ENCODE peak calls at places on chromosomes 2 and 18, in nine cellular contexts. A is fibroblast of mammary gland, G is PC-9, X is heart left ventricle, W is Karpas-422, Y is GM12865, E is skeletal muscle cell, Z is coronary artery, P is lung. T is an unnamed sample.

GRCh38 chr2:179106342-179107178 is 56.6 kb upstream of the CCDC141 start:
- DNase-seq in A (peak), G (peak), X (peak), W (no peak), Y (peak), E (peak), Z (no peak), P (peak), T (peak)

GRCh38 chr2:195456765-195457164 is 200.3 kb upstream of the SLC39A10 start:
- DNase-seq in A (no peak), G (no peak), X (no peak), W (no peak), Y (no peak), E (no peak), Z (no peak), P (no peak), T (no peak)

GRCh38 chr18:69647695-69648094 is 247.0 kb downstream of the DOK6 start:
- DNase-seq in A (no peak), G (no peak), X (no peak), W (no peak), Y (no peak), E (no peak), Z (no peak), P (no peak), T (no peak)

GRCh38 chr2:240999873-241000541 is 1.6 kb downstream of the SNED1 start:
- DNase-seq in A (no peak), G (no peak), X (peak), W (no peak), Y (no peak), E (no peak), Z (peak), P (peak), T (no peak)

GRCh38 chr2:163369111-163369510 is 366.7 kb downstream of the FIGN start:
- DNase-seq in A (no peak), G (no peak), X (no peak), W (no peak), Y (no peak), E (no peak), Z (no peak), P (no peak), T (no peak)

GRCh38 chr18:59047992-59048363 is 91.7 kb upstream of the SEC11C start:
- DNase-seq in A (no peak), G (no peak), X (no peak), W (no peak), Y (no peak), E (no peak), Z (no peak), P (no peak), T (no peak)

GRCh38 chr2:178845565-178846457 is 38.6 kb upstream of the TTN start:
- DNase-seq in A (peak), G (no peak), X (no peak), W (no peak), Y (no peak), E (peak), Z (no peak), P (no peak), T (no peak)

GRCh38 chr2:152499411-152499810 is 164.4 kb downstream of the FMNL2 start:
- DNase-seq in A (peak), G (no peak), X (no peak), W (no peak), Y (peak), E (no peak), Z (no peak), P (no peak), T (no peak)

GRCh38 chr2:79855264-79856006 is 342.6 kb downstream of the CTNNA2 start:
- DNase-seq in A (peak), G (no peak), X (no peak), W (peak), Y (no peak), E (no peak), Z (no peak), P (no peak), T (no peak)

GRCh38 chr2:119517433-119517832 is 6.8 kb downstream of the SCTR start:
- DNase-seq in A (peak), G (no peak), X (peak), W (peak), Y (peak), E (peak), Z (no peak), P (peak), T (peak)

GRCh38 chr2:227188292-227188691 is 23.9 kb downstream of the COL4A3 start:
- DNase-seq in A (peak), G (no peak), X (peak), W (no peak), Y (peak), E (peak), Z (no peak), P (peak), T (peak)

GRCh38 chr18:24397131-24397693 is 412 bp downstream of the OSBPL1A start:
- DNase-seq in A (peak), G (peak), X (peak), W (no peak), Y (peak), E (peak), Z (no peak), P (peak), T (peak)

GRCh38 chr2:95374451-95374915 is 28.0 kb upstream of the FAHD2A start:
- DNase-seq in A (no peak), G (no peak), X (no peak), W (no peak), Y (no peak), E (no peak), Z (peak), P (no peak), T (no peak)

GRCh38 chr2:88074854-88075292 is 7.2 kb downstream of the SMYD1 start:
- DNase-seq in A (peak), G (peak), X (no peak), W (no peak), Y (no peak), E (peak), Z (no peak), P (no peak), T (peak)

GRCh38 chr2:10658041-10658913 is 31.5 kb downstream of the NOL10 start:
- DNase-seq in A (peak), G (peak), X (no peak), W (no peak), Y (no peak), E (peak), Z (no peak), P (no peak), T (peak)

GRCh38 chr18:31954349-31954748 is 11.4 kb upstream of the TRAPPC8 start:
- DNase-seq in A (peak), G (no peak), X (no peak), W (no peak), Y (no peak), E (peak), Z (no peak), P (no peak), T (peak)

GRCh38 chr18:74598350-74599001 is 806 bp downstream of the ZNF407 start:
- DNase-seq in A (peak), G (no peak), X (peak), W (peak), Y (peak), E (no peak), Z (no peak), P (peak), T (peak)

GRCh38 chr2:224395646-224396390 is 6.1 kb downstream of the FAM124B start:
- DNase-seq in A (no peak), G (no peak), X (no peak), W (no peak), Y (no peak), E (no peak), Z (no peak), P (no peak), T (no peak)

GRCh38 chr18:71374294-71374693 is 1085.4 kb downstream of the SOCS6 start:
- DNase-seq in A (no peak), G (no peak), X (no peak), W (no peak), Y (no peak), E (no peak), Z (no peak), P (no peak), T (no peak)

GRCh38 chr2:120549841-120550240 is 185.8 kb upstream of the GLI2 start:
- DNase-seq in A (no peak), G (no peak), X (no peak), W (no peak), Y (no peak), E (no peak), Z (no peak), P (no peak), T (no peak)

GRCh38 chr2:109324859-109325258 is 195.9 kb downstream of the SH3RF3 start:
- DNase-seq in A (peak), G (peak), X (peak), W (no peak), Y (no peak), E (peak), Z (peak), P (peak), T (peak)

GRCh38 chr18:9743200-9744016 is 35.3 kb downstream of the RAB31 start:
- DNase-seq in A (peak), G (peak), X (no peak), W (peak), Y (no peak), E (peak), Z (no peak), P (no peak), T (peak)

GRCh38 chr18:7889515-7889914 is 322.4 kb downstream of the PTPRM start:
- DNase-seq in A (no peak), G (no peak), X (no peak), W (no peak), Y (no peak), E (no peak), Z (no peak), P (no peak), T (no peak)

GRCh38 chr2:209476367-209477191 is 52.7 kb downstream of the MAP2 start:
- DNase-seq in A (peak), G (no peak), X (peak), W (no peak), Y (no peak), E (peak), Z (no peak), P (no peak), T (peak)

GRCh38 chr2:25897500-25897899 is 19.2 kb upstream of the ASXL2 start:
- DNase-seq in A (no peak), G (no peak), X (no peak), W (peak), Y (peak), E (no peak), Z (no peak), P (no peak), T (no peak)

GRCh38 chr18:11031966-11032365 is 117.4 kb downstream of the PIEZO2 start:
- DNase-seq in A (no peak), G (no peak), X (no peak), W (no peak), Y (no peak), E (no peak), Z (no peak), P (no peak), T (no peak)

GRCh38 chr2:182554950-182555349 is 128.1 kb upstream of the PDE1A start:
- DNase-seq in A (no peak), G (no peak), X (no peak), W (no peak), Y (no peak), E (no peak), Z (no peak), P (no peak), T (no peak)

GRCh38 chr2:84991404-84992151 is 20.6 kb downstream of the KCMF1 start:
- DNase-seq in A (peak), G (peak), X (no peak), W (no peak), Y (no peak), E (peak), Z (no peak), P (no peak), T (peak)

GRCh38 chr2:26941486-26941885 is 29.0 kb upstream of the MAPRE3 start:
- DNase-seq in A (no peak), G (peak), X (no peak), W (no peak), Y (no peak), E (no peak), Z (no peak), P (no peak), T (peak)

GRCh38 chr2:69514406-69514805 is 77.2 kb upstream of the NFU1 start:
- DNase-seq in A (peak), G (no peak), X (no peak), W (no peak), Y (no peak), E (peak), Z (no peak), P (peak), T (no peak)

GRCh38 chr2:132521321-132521720 is 104.7 kb downstream of the GPR39 start:
- DNase-seq in A (peak), G (no peak), X (no peak), W (no peak), Y (no peak), E (peak), Z (no peak), P (no peak), T (no peak)

GRCh38 chr18:39314595-39314994 is 1749.0 kb upstream of the CELF4 start:
- DNase-seq in A (no peak), G (no peak), X (no peak), W (no peak), Y (no peak), E (no peak), Z (no peak), P (no peak), T (no peak)

GRCh38 chr2:19538411-19538963 is 180.1 kb upstream of the OSR1 start:
- DNase-seq in A (peak), G (peak), X (no peak), W (no peak), Y (no peak), E (peak), Z (no peak), P (no peak), T (peak)

DNA sequence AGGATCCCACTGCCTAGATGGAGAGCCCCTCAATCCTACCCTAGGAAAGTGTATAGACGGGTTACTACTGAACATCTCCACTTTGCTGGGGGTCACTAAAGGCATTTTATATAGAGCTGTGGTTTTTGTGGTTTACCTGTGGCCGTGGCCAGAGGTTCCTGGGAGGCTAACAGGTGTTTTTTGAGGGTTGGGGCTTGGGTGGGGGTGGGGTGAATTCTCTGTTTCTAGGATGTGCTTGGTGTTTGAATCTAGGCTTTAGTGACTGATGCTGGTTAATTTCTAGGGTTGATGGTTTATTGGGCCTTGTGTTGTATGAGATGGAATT is 7.7 kb downstream of the HOXD8 start:
- DNase-seq in A (no peak), G (no peak), X (no peak), W (no peak), Y (no peak), E (no peak), Z (no peak), P (no peak), T (no peak)
- H3K4me3 ChIP-seq in A (peak), G (no peak), X (peak), W (no peak), Y (no peak), E (peak), Z (peak), P (no peak), T (no peak)

GRCh38 chr2:218908721-218909619 is 28.3 kb downstream of the WNT10A start:
- DNase-seq in A (peak), G (peak), X (peak), W (peak), Y (peak), E (peak), Z (peak), P (peak), T (peak)
- H3K4me3 ChIP-seq in A (peak), G (peak), X (peak), W (peak), Y (peak), E (peak), Z (peak), P (peak), T (peak)

DNA sequence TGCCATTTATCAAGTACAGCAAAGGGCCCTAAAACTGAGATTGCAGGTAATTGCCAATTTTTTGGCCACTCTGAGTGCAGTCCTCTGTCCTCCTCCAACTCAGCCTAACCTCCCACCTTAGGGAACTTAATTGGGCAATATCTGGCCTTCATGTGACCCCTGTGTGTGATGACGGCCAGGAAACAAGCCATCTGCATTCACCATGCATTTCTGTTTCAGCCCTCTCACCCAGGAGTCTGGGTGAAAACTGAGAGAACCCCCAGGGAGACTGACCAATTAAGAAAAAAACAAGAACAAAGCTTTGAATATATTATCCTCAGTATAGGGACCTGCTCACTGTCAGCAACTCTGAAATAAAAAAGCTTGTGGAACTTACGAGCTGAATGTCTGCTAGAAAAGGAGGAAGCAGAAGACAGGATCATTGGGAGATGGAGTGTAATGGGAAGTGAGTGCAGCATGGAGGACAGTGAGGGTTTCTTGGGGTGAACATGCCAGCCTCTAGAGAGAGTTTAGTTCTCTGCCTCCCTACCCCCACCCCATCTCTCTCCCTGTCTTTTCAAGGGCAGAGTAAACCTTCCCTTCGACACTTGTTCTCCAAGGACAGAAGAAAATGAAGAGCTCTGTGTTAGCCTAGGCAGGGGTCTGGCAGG is 9.6 kb downstream of the MAPRE2 start:
- DNase-seq in A (peak), G (no peak), X (no peak), W (no peak), Y (peak), E (no peak), Z (no peak), P (no peak), T (no peak)
- H3K4me3 ChIP-seq in A (no peak), G (no peak), X (peak), W (no peak), Y (peak), E (no peak), Z (peak), P (no peak), T (no peak)

DNA sequence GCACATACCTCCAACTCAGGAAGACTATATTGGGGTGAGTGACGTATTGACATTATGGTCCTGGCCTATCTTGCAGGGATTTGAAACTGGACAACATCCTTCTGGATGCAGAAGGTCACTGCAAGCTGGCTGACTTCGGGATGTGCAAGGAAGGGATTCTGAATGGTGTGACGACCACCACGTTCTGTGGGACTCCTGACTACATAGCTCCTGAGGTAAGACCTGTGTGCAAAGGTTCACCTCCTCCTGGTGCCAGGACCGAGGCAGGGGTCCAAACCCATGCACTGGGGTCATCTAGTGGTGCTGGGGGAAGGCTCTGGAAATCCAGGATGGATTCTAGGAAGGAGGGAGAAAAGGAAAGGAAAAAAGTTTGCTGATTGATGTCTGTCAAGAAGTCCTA is 152.2 kb upstream of the EPAS1 start:
- DNase-seq in A (no peak), G (no peak), X (no peak), W (no peak), Y (no peak), E (no peak), Z (no peak), P (no peak), T (no peak)
- H3K4me3 ChIP-seq in A (no peak), G (no peak), X (no peak), W (no peak), Y (no peak), E (no peak), Z (no peak), P (no peak), T (no peak)

GRCh38 chr2:216691210-216691741 is 4.1 kb downstream of the IGFBP5 start:
- DNase-seq in A (peak), G (peak), X (peak), W (no peak), Y (no peak), E (no peak), Z (peak), P (peak), T (peak)

GRCh38 chr2:216693414-216694100 is 1.8 kb downstream of the IGFBP5 start:
- DNase-seq in A (no peak), G (no peak), X (no peak), W (no peak), Y (no peak), E (no peak), Z (no peak), P (no peak), T (no peak)

GRCh38 chr2:216694201-216694825 is 1.0 kb downstream of the IGFBP5 start:
- DNase-seq in A (no peak), G (no peak), X (peak), W (no peak), Y (no peak), E (no peak), Z (peak), P (no peak), T (peak)

GRCh38 chr2:216694826-216695217 is 527 bp downstream of the IGFBP5 start:
- DNase-seq in A (no peak), G (no peak), X (no peak), W (no peak), Y (no peak), E (no peak), Z (no peak), P (no peak), T (no peak)

GRCh38 chr2:216692636-216693413 is 2.5 kb downstream of the IGFBP5 start:
- DNase-seq in A (no peak), G (no peak), X (peak), W (peak), Y (peak), E (no peak), Z (peak), P (peak), T (peak)
- H3K4me3 ChIP-seq in A (peak), G (peak), X (peak), W (peak), Y (peak), E (peak), Z (peak), P (peak), T (peak)

GRCh38 chr2:98908909-98909308 is 27.1 kb downstream of the CRACDL start:
- DNase-seq in A (peak), G (no peak), X (no peak), W (peak), Y (peak), E (no peak), Z (no peak), P (peak), T (peak)
- H3K4me3 ChIP-seq in A (no peak), G (no peak), X (no peak), W (peak), Y (no peak), E (no peak), Z (no peak), P (no peak), T (no peak)

GRCh38 chr18:36736094-36736493 is 92.7 kb downstream of the TPGS2 start:
- DNase-seq in A (no peak), G (no peak), X (no peak), W (no peak), Y (no peak), E (no peak), Z (no peak), P (no peak), T (no peak)
- H3K4me3 ChIP-seq in A (no peak), G (no peak), X (no peak), W (peak), Y (no peak), E (no peak), Z (no peak), P (no peak), T (no peak)

GRCh38 chr2:45007961-45008295 is 1.3 kb downstream of the SIX2 start:
- DNase-seq in A (no peak), G (no peak), X (no peak), W (no peak), Y (no peak), E (no peak), Z (no peak), P (no peak), T (no peak)

GRCh38 chr2:45005261-45006002 is 3.8 kb downstream of the SIX2 start:
- DNase-seq in A (no peak), G (no peak), X (no peak), W (no peak), Y (no peak), E (no peak), Z (no peak), P (no peak), T (no peak)

GRCh38 chr2:45007356-45007755 is 1.9 kb downstream of the SIX2 start:
- DNase-seq in A (no peak), G (no peak), X (no peak), W (no peak), Y (no peak), E (no peak), Z (no peak), P (no peak), T (no peak)

GRCh38 chr2:45006041-45006941 is 3.0 kb downstream of the SIX2 start:
- DNase-seq in A (no peak), G (no peak), X (no peak), W (no peak), Y (no peak), E (no peak), Z (no peak), P (no peak), T (no peak)

DNA sequence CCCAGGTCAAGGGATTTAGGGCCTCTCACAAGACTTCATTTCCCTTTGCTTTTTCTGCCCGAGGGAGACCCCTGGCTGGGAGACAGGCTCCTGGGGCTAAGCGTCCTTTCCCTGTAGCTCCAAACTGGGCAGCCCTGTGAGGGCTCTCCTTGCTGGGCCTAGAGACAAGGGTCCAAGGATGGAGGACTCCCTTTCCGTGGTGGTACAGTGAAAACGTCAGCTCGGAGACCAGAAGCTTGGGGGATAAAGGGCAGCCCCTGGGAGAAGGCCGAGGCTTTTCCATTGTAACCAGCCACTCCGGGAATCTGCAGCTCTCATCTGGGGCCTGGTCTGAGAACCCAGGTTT is 2.3 kb downstream of the SIX2 start:
- DNase-seq in A (no peak), G (no peak), X (no peak), W (no peak), Y (no peak), E (no peak), Z (no peak), P (no peak), T (no peak)
- H3K4me3 ChIP-seq in A (no peak), G (peak), X (no peak), W (no peak), Y (no peak), E (peak), Z (no peak), P (no peak), T (no peak)

GRCh38 chr2:197805598-197806316 is 1.4 kb downstream of the PLCL1 start:
- DNase-seq in A (no peak), G (no peak), X (no peak), W (no peak), Y (no peak), E (no peak), Z (no peak), P (no peak), T (no peak)
- H3K4me3 ChIP-seq in A (peak), G (no peak), X (peak), W (no peak), Y (peak), E (peak), Z (peak), P (peak), T (no peak)

T was measured in bronchial epithelial cell.